ENCODE peak calls at places on chromosome 21, in four cellular contexts. F, H, U and X are unnamed samples.

GRCh38 chr21:41707231-41707988 is 59.4 kb downstream of the RIPK4 start:
- DNase-seq in H (peak; percentile 26), U (no peak), F (no peak), X (no peak)

GRCh38 chr21:44905725-44906084 is 15.0 kb downstream of the ITGB2 start:
- DNase-seq in U (no peak), F (no peak), H (no peak), X (no peak)

GRCh38 chr21:17572431-17572830 is 40.3 kb downstream of the BTG3 start:
- DNase-seq in U (no peak), F (no peak), H (no peak), X (no peak)

GRCh38 chr21:23695449-23695848 is 1911.8 kb downstream of the MRPL39 start:
- DNase-seq in H (no peak), F (no peak), U (no peak), X (no peak)

GRCh38 chr21:34875830-34876229 is 173.3 kb downstream of the RUNX1 start:
- DNase-seq in F (no peak), H (no peak), U (peak; percentile 37), X (no peak)

GRCh38 chr21:23083242-23083641 is 2085.0 kb downstream of the NCAM2 start:
- DNase-seq in H (no peak), F (no peak), U (no peak), X (no peak)

GRCh38 chr21:16407403-16408279 is 677.9 kb downstream of the USP25 start:
- DNase-seq in U (peak; percentile 36), F (no peak), H (no peak), X (peak; percentile 24)

GRCh38 chr21:39048574-39048973 is 134.7 kb downstream of the PSMG1 start:
- DNase-seq in H (no peak), F (no peak), U (no peak), X (no peak)

GRCh38 chr21:21101911-21102310 is 103.7 kb downstream of the NCAM2 start:
- DNase-seq in U (no peak), H (no peak), F (no peak), X (peak; percentile 15)

GRCh38 chr21:37711294-37711844 is 204.9 kb downstream of the KCNJ6 start:
- DNase-seq in U (no peak), F (no peak), H (no peak), X (peak; percentile 39)

GRCh38 chr21:34986561-34987533 is 62.3 kb downstream of the RUNX1 start:
- DNase-seq in F (peak; percentile 15), U (no peak), H (peak; percentile 93), X (no peak)

GRCh38 chr21:33308586-33309490 is 15.9 kb upstream of the IFNAR1 start:
- DNase-seq in H (no peak), F (no peak), U (no peak), X (peak; percentile 47)

GRCh38 chr21:38467369-38467768 is 30.9 kb downstream of the ERG start:
- DNase-seq in F (no peak), U (no peak), H (no peak), X (no peak)

GRCh38 chr21:17526771-17527170 is 13.9 kb downstream of the CXADR start:
- DNase-seq in U (no peak), F (no peak), H (no peak), X (no peak)

GRCh38 chr21:44002511-44002910 is 9.6 kb upstream of the TRAPPC10 start:
- DNase-seq in H (no peak), U (no peak), F (no peak), X (no peak)

GRCh38 chr21:33569986-33570385 is 18.5 kb downstream of the DONSON start:
- DNase-seq in F (no peak), H (no peak), U (no peak), X (no peak)

GRCh38 chr21:44304846-44305245 is 5.0 kb downstream of the PFKL start:
- DNase-seq in H (no peak), F (no peak), U (peak; percentile 53), X (peak; percentile 91)

GRCh38 chr21:40886931-40887330 is 40.0 kb upstream of the DSCAM start:
- DNase-seq in U (no peak), H (no peak), F (no peak), X (no peak)

GRCh38 chr21:34644815-34645214 is 24.0 kb upstream of the CLIC6 start:
- DNase-seq in U (no peak), H (no peak), F (no peak), X (no peak)

GRCh38 chr21:39647476-39647875 is 34.7 kb downstream of the B3GALT5 start:
- DNase-seq in F (no peak), H (no peak), U (peak; percentile 39), X (no peak)

GRCh38 chr21:40829791-40830190 is 17.2 kb downstream of the DSCAM start:
- DNase-seq in H (no peak), U (no peak), F (no peak), X (no peak)

GRCh38 chr21:44076316-44076715 is 30.9 kb upstream of the PWP2 start:
- DNase-seq in F (no peak), H (no peak), U (no peak), X (no peak)

GRCh38 chr21:34330055-34330454 is 33.8 kb upstream of the KCNE2 start:
- DNase-seq in U (no peak), F (no peak), H (no peak), X (no peak)

GRCh38 chr21:41711416-41712023 is 55.3 kb downstream of the RIPK4 start:
- DNase-seq in H (no peak), F (no peak), U (no peak), X (no peak)

GRCh38 chr21:18716578-18717138 is 313.1 kb upstream of the TMPRSS15 start:
- DNase-seq in F (no peak), H (no peak), U (peak; percentile 54), X (no peak)

GRCh38 chr21:38311765-38312164 is 55.0 kb downstream of the KCNJ15 start:
- DNase-seq in F (no peak), H (no peak), U (no peak), X (no peak)

GRCh38 chr21:31656199-31657095 is 3.0 kb upstream of the SOD1 start:
- DNase-seq in F (no peak), U (no peak), H (no peak), X (no peak)

GRCh38 chr21:31659286-31660133 is at the start of gene SOD1:
- DNase-seq in H (peak; percentile 81), U (peak; percentile 92), F (peak; percentile 75), X (peak; percentile 99)

GRCh38 chr21:31650930-31651329 is 8.6 kb upstream of the SOD1 start:
- DNase-seq in H (no peak), U (no peak), F (no peak), X (no peak)

GRCh38 chr21:31658053-31658452 is 1.4 kb upstream of the SOD1 start:
- DNase-seq in U (no peak), H (no peak), F (no peak), X (no peak)

GRCh38 chr21:31654340-31654739 is 5.2 kb upstream of the SOD1 start:
- DNase-seq in F (no peak), H (no peak), U (no peak), X (no peak)
- H3K27ac ChIP-seq in F (no peak overlapping the region), H (no peak overlapping the region), U (no peak overlapping the region), X (no peak overlapping the region)

DNA sequence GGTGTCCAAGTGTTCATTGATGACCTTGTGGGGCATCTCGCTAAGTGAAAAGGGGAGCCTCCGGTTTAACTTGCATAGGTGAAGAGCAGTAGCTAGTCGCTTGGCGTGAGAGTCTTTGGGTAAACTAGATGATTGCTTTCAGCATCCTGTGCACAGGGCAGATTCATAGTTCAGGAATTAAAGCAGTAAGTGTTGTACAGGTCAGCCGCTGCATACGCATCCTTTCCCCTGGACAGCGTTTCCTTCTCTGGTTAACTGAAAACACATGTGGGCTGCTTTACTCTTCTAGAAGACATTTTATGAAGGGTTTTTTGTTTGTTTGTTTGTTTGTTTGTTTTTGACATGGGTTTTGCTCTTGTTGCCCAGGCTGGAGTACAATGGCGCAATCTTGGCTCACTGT is 12.1 kb downstream of the NDUFV3 start:
- DNase-seq in H (no peak), U (no peak), F (no peak), X (no peak)
- TF ChIP-seq MAX in H (no peak), U (no peak), F (no peak), X (no peak)

GRCh38 chr21:14600569-14601308 is 54.6 kb upstream of the SAMSN1 start:
- DNase-seq in F (no peak), U (peak; percentile 28), H (no peak), X (no peak)

GRCh38 chr21:14607262-14607661 is 61.1 kb upstream of the SAMSN1 start:
- DNase-seq in F (no peak), H (no peak), U (no peak), X (no peak)

GRCh38 chr21:14602418-14602987 is 56.4 kb upstream of the SAMSN1 start:
- DNase-seq in F (no peak), H (no peak), U (no peak), X (no peak)

GRCh38 chr21:14598065-14598464 is 52.0 kb upstream of the SAMSN1 start:
- DNase-seq in F (no peak), U (no peak), H (no peak), X (no peak)

GRCh38 chr21:14603202-14603601 is 57.1 kb upstream of the SAMSN1 start:
- DNase-seq in F (no peak), U (peak; percentile 78), H (no peak), X (no peak)
- H3K27ac ChIP-seq in F (no peak overlapping the region), U (peak overlapping the region; percentile 57), H (no peak overlapping the region), X (no peak overlapping the region)

DNA sequence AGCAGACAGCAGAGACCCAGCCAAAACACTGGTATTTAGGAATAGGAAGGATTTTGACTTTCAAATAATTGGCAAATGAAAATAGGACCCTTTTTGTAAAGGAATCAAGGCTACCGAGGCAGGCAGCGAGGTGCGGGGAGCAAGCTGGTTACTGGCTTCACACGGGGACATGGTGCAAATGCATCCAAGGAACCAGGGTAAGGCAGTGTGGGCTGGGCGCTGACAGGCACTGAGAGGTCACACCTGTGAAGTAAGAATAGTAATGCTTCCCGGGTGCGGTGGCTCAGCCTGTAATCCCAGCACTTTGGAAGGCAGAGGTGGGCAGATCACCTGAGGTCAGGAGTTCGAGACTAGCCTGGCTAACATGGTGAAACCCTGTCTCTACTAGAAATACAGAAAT is 15.5 kb downstream of the CHAF1B start:
- DNase-seq in F (no peak), H (no peak), U (no peak), X (no peak)
- TF ChIP-seq MAX in F (no peak), H (no peak), U (no peak), X (no peak)

DNA sequence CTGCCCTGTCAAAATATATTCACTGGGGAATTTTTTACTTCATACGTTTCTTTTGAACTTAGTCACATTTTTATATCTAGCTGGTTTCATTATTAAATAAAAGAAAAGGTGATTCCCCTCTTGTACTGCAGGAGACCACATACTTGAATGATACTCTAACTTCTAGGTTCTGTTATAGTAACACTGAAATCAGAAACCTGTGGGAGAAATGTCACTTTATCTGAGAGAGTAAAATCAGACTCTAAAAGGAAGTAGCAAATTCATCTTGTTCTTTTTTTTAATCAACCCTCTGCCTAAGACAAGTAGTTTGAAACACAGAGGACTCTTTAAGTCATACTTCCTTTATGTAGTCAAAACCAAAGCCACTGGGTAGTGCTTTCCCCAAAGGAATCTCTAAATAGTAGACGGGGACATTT is 34.4 kb downstream of the MRPL39 start:
- DNase-seq in H (no peak), U (peak; percentile 35), F (no peak), X (no peak)
- H3K27ac ChIP-seq in H (no peak overlapping the region), U (peak overlapping the region; percentile 80), F (no peak overlapping the region), X (no peak overlapping the region)

GRCh38 chr21:46183910-46184624 is at the start of gene SPATC1L:
- DNase-seq in U (peak; percentile 86), F (peak; percentile 38), H (no peak), X (peak; percentile 82)
- TF ChIP-seq MAX in U (no peak), F (no peak), H (no peak), X (no peak)